ENCODE peak calls at places on chromosomes 16 and 17, in ten cellular contexts. One of them, this sample, is unnamed.

GRCh38 chr16:27364493-27365141 is 37.4 kb upstream of the IL21R start:
- DNase-seq in Panc1: no peak
- DNase-seq in colonic mucosa: peak; percentile 70
- DNase-seq in cardiac muscle cell: no peak
- DNase-seq in pancreas: peak; percentile 73
- DNase-seq in transverse colon: peak; percentile 42
- DNase-seq in neural progenitor cell: no peak
- DNase-seq in heart left ventricle: no peak
- DNase-seq in lower lobe of right lung: no peak
- DNase-seq in GM12878: no peak
- DNase-seq in this sample: peak; percentile 67

GRCh38 chr17:334974-335481 is 17.6 kb downstream of the RPH3AL start:
- DNase-seq in neural progenitor cell: no peak
- DNase-seq in lower lobe of right lung: no peak
- DNase-seq in heart left ventricle: peak; percentile 17
- DNase-seq in GM12878: no peak
- DNase-seq in pancreas: peak; percentile 31
- DNase-seq in transverse colon: no peak
- DNase-seq in cardiac muscle cell: no peak
- DNase-seq in Panc1: no peak
- DNase-seq in colonic mucosa: no peak
- DNase-seq in this sample: no peak

GRCh38 chr16:4859900-4860255 is 12.6 kb downstream of the UBN1 start:
- DNase-seq in colonic mucosa: no peak
- DNase-seq in lower lobe of right lung: no peak
- DNase-seq in neural progenitor cell: no peak
- DNase-seq in heart left ventricle: no peak
- DNase-seq in GM12878: no peak
- DNase-seq in transverse colon: no peak
- DNase-seq in cardiac muscle cell: no peak
- DNase-seq in Panc1: no peak
- DNase-seq in pancreas: no peak
- DNase-seq in this sample: no peak

GRCh38 chr17:20244671-20245070 is 222.7 kb downstream of the LGALS9B start:
- DNase-seq in Panc1: no peak
- DNase-seq in lower lobe of right lung: no peak
- DNase-seq in cardiac muscle cell: no peak
- DNase-seq in GM12878: no peak
- DNase-seq in heart left ventricle: no peak
- DNase-seq in colonic mucosa: no peak
- DNase-seq in pancreas: no peak
- DNase-seq in neural progenitor cell: no peak
- DNase-seq in transverse colon: no peak
- DNase-seq in this sample: no peak

GRCh38 chr17:80252871-80253270 is 7.8 kb upstream of the RNF213 start:
- DNase-seq in GM12878: no peak
- DNase-seq in pancreas: peak; percentile 81
- DNase-seq in neural progenitor cell: peak; percentile 70
- DNase-seq in cardiac muscle cell: peak; percentile 41
- DNase-seq in colonic mucosa: peak; percentile 82
- DNase-seq in transverse colon: peak; percentile 84
- DNase-seq in heart left ventricle: no peak
- DNase-seq in Panc1: no peak
- DNase-seq in lower lobe of right lung: peak; percentile 87
- DNase-seq in this sample: peak; percentile 71

GRCh38 chr16:10579965-10580918 is at the start of gene EMP2:
- DNase-seq in colonic mucosa: peak; percentile 88
- DNase-seq in transverse colon: peak; percentile 87
- DNase-seq in Panc1: no peak
- DNase-seq in cardiac muscle cell: peak; percentile 92
- DNase-seq in lower lobe of right lung: peak; percentile 87
- DNase-seq in GM12878: no peak
- DNase-seq in neural progenitor cell: peak; percentile 93
- DNase-seq in heart left ventricle: peak; percentile 90
- DNase-seq in pancreas: peak; percentile 64
- DNase-seq in this sample: peak; percentile 79

GRCh38 chr17:80817861-80818260 is 173.8 kb upstream of the CHMP6 start:
- DNase-seq in neural progenitor cell: no peak
- DNase-seq in cardiac muscle cell: no peak
- DNase-seq in GM12878: no peak
- DNase-seq in transverse colon: no peak
- DNase-seq in Panc1: no peak
- DNase-seq in pancreas: no peak
- DNase-seq in heart left ventricle: no peak
- DNase-seq in lower lobe of right lung: peak; percentile 21
- DNase-seq in colonic mucosa: no peak
- DNase-seq in this sample: no peak

GRCh38 chr16:4664538-4665418 is 28.6 kb upstream of the NUDT16L1 start:
- DNase-seq in pancreas: no peak
- DNase-seq in lower lobe of right lung: peak; percentile 78
- DNase-seq in heart left ventricle: no peak
- DNase-seq in cardiac muscle cell: no peak
- DNase-seq in neural progenitor cell: no peak
- DNase-seq in colonic mucosa: peak; percentile 87
- DNase-seq in Panc1: no peak
- DNase-seq in GM12878: no peak
- DNase-seq in transverse colon: peak; percentile 73
- DNase-seq in this sample: no peak

GRCh38 chr16:85185701-85186100 is 73.4 kb upstream of the CIBAR2 start:
- DNase-seq in cardiac muscle cell: no peak
- DNase-seq in colonic mucosa: no peak
- DNase-seq in transverse colon: no peak
- DNase-seq in lower lobe of right lung: no peak
- DNase-seq in heart left ventricle: no peak
- DNase-seq in Panc1: no peak
- DNase-seq in neural progenitor cell: no peak
- DNase-seq in GM12878: no peak
- DNase-seq in pancreas: no peak
- DNase-seq in this sample: no peak

GRCh38 chr16:24758986-24759385 is 29.5 kb downstream of the TNRC6A start:
- DNase-seq in transverse colon: no peak
- DNase-seq in colonic mucosa: no peak
- DNase-seq in neural progenitor cell: no peak
- DNase-seq in cardiac muscle cell: no peak
- DNase-seq in Panc1: no peak
- DNase-seq in lower lobe of right lung: no peak
- DNase-seq in heart left ventricle: no peak
- DNase-seq in GM12878: no peak
- DNase-seq in pancreas: no peak
- DNase-seq in this sample: no peak

GRCh38 chr16:69798466-69798865 is 36.3 kb downstream of the WWP2 start:
- DNase-seq in pancreas: no peak
- DNase-seq in transverse colon: no peak
- DNase-seq in lower lobe of right lung: no peak
- DNase-seq in neural progenitor cell: peak; percentile 16
- DNase-seq in cardiac muscle cell: peak; percentile 46
- DNase-seq in colonic mucosa: no peak
- DNase-seq in Panc1: no peak
- DNase-seq in GM12878: no peak
- DNase-seq in heart left ventricle: no peak
- DNase-seq in this sample: no peak

GRCh38 chr17:49290690-49291326 is 60.2 kb upstream of the PHOSPHO1 start:
- DNase-seq in lower lobe of right lung: no peak
- DNase-seq in heart left ventricle: no peak
- DNase-seq in Panc1: peak; percentile 12
- DNase-seq in pancreas: no peak
- DNase-seq in transverse colon: no peak
- DNase-seq in cardiac muscle cell: peak; percentile 28
- DNase-seq in colonic mucosa: peak; percentile 34
- DNase-seq in neural progenitor cell: peak; percentile 34
- DNase-seq in GM12878: no peak
- DNase-seq in this sample: no peak

GRCh38 chr16:67053767-67054334 is 24.9 kb downstream of the CBFB start:
- DNase-seq in colonic mucosa: no peak
- DNase-seq in heart left ventricle: no peak
- DNase-seq in transverse colon: no peak
- DNase-seq in pancreas: no peak
- DNase-seq in lower lobe of right lung: no peak
- DNase-seq in GM12878: no peak
- DNase-seq in cardiac muscle cell: no peak
- DNase-seq in Panc1: no peak
- DNase-seq in neural progenitor cell: no peak
- DNase-seq in this sample: no peak

GRCh38 chr17:16371742-16372141 is 9.1 kb upstream of the UBB start:
- DNase-seq in colonic mucosa: no peak
- DNase-seq in heart left ventricle: no peak
- DNase-seq in neural progenitor cell: no peak
- DNase-seq in lower lobe of right lung: no peak
- DNase-seq in transverse colon: no peak
- DNase-seq in Panc1: no peak
- DNase-seq in pancreas: no peak
- DNase-seq in cardiac muscle cell: no peak
- DNase-seq in GM12878: no peak
- DNase-seq in this sample: no peak

GRCh38 chr16:66020061-66020460 is 346.4 kb upstream of the CDH5 start:
- DNase-seq in colonic mucosa: no peak
- DNase-seq in pancreas: no peak
- DNase-seq in heart left ventricle: no peak
- DNase-seq in GM12878: no peak
- DNase-seq in cardiac muscle cell: no peak
- DNase-seq in lower lobe of right lung: no peak
- DNase-seq in transverse colon: no peak
- DNase-seq in neural progenitor cell: no peak
- DNase-seq in Panc1: no peak
- DNase-seq in this sample: no peak

GRCh38 chr17:61247438-61247837 is 152.2 kb upstream of the TBX2 start:
- DNase-seq in Panc1: no peak
- DNase-seq in pancreas: no peak
- DNase-seq in neural progenitor cell: no peak
- DNase-seq in heart left ventricle: peak; percentile 25
- DNase-seq in lower lobe of right lung: no peak
- DNase-seq in colonic mucosa: no peak
- DNase-seq in GM12878: no peak
- DNase-seq in cardiac muscle cell: no peak
- DNase-seq in transverse colon: no peak
- DNase-seq in this sample: no peak

GRCh38 chr16:75231570-75231969 is 12.8 kb downstream of the CTRB1 start:
- DNase-seq in cardiac muscle cell: no peak
- DNase-seq in colonic mucosa: no peak
- DNase-seq in lower lobe of right lung: no peak
- DNase-seq in pancreas: peak; percentile 37
- DNase-seq in transverse colon: no peak
- DNase-seq in neural progenitor cell: no peak
- DNase-seq in heart left ventricle: no peak
- DNase-seq in Panc1: no peak
- DNase-seq in GM12878: no peak
- DNase-seq in this sample: no peak
- H3K4me1 ChIP-seq in cardiac muscle cell: no peaks in the 10 kb centered on the region
- H3K4me1 ChIP-seq in colonic mucosa: no peaks in the 10 kb centered on the region
- H3K4me1 ChIP-seq in lower lobe of right lung: peaks cover 16% of the 10 kb centered on the region
- H3K4me1 ChIP-seq in pancreas: no peaks in the 10 kb centered on the region
- H3K4me1 ChIP-seq in transverse colon: peaks cover 6% of the 10 kb centered on the region
- H3K4me1 ChIP-seq in neural progenitor cell: no peaks in the 10 kb centered on the region
- H3K4me1 ChIP-seq in heart left ventricle: peaks cover 28% of the 10 kb centered on the region
- H3K4me1 ChIP-seq in Panc1: peaks cover 10% of the 10 kb centered on the region
- H3K4me1 ChIP-seq in GM12878: no peaks in the 10 kb centered on the region
- H3K4me1 ChIP-seq in this sample: peaks cover 5% of the 10 kb centered on the region

GRCh38 chr17:75205793-75206163 is 299 bp downstream of the NUP85 start:
- DNase-seq in lower lobe of right lung: no peak
- DNase-seq in Panc1: no peak
- DNase-seq in neural progenitor cell: no peak
- DNase-seq in colonic mucosa: no peak
- DNase-seq in transverse colon: no peak
- DNase-seq in pancreas: no peak
- DNase-seq in GM12878: no peak
- DNase-seq in heart left ventricle: no peak
- DNase-seq in cardiac muscle cell: no peak
- DNase-seq in this sample: no peak
- TF ChIP-seq CTCF in lower lobe of right lung: no peak
- TF ChIP-seq CTCF in Panc1: no peak
- TF ChIP-seq CTCF in neural progenitor cell: peak; percentile 32
- TF ChIP-seq CTCF in colonic mucosa: no peak
- TF ChIP-seq CTCF in transverse colon: no peak
- TF ChIP-seq CTCF in pancreas: no peak
- TF ChIP-seq CTCF in GM12878: no peak
- TF ChIP-seq CTCF in heart left ventricle: no peak
- TF ChIP-seq CTCF in cardiac muscle cell: no peak
- TF ChIP-seq CTCF in this sample: no peak

DNA sequence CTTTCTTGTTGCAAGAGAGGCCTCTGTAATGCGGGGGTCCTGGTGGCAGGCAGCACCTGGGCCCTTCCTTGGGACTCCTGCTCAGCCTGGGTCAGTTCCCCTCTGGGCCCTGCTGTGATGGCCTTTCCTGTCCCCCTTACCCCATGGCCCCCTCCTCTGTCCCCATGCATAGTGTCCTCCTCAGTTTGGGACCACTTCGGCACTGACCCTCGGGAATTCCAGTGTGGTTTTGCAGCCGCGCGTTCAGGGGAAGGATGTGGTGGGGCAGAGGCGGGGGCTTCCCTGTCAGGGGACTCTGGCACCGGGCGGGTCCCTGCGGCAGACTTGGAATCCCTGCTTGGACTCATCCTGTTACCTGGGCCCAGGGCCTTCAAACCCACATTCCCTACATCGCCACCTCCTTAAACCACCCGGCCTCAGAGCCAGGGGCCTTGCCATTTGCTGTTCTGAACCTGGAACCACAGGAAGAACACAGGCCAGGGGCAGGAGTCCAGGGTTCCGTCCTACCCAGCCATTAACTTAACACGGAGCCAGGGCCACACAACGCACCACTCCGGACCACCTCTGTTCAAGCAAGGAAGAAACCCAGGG is 31.4 kb upstream of the EIF1 start:
- DNase-seq in pancreas: no peak
- DNase-seq in lower lobe of right lung: no peak
- DNase-seq in heart left ventricle: no peak
- DNase-seq in colonic mucosa: no peak
- DNase-seq in cardiac muscle cell: no peak
- DNase-seq in GM12878: no peak
- DNase-seq in Panc1: no peak
- DNase-seq in transverse colon: no peak
- DNase-seq in neural progenitor cell: no peak
- DNase-seq in this sample: no peak
- H3K27me3 ChIP-seq in pancreas: no peaks in the 10 kb centered on the region
- H3K27me3 ChIP-seq in lower lobe of right lung: no peaks in the 10 kb centered on the region
- H3K27me3 ChIP-seq in heart left ventricle: no peaks in the 10 kb centered on the region
- H3K27me3 ChIP-seq in colonic mucosa: no peaks in the 10 kb centered on the region
- H3K27me3 ChIP-seq in cardiac muscle cell: no peaks in the 10 kb centered on the region
- H3K27me3 ChIP-seq in GM12878: no peaks in the 10 kb centered on the region
- H3K27me3 ChIP-seq in Panc1: no peaks in the 10 kb centered on the region
- H3K27me3 ChIP-seq in transverse colon: no peaks in the 10 kb centered on the region
- H3K27me3 ChIP-seq in neural progenitor cell: no peaks in the 10 kb centered on the region
- H3K27me3 ChIP-seq in this sample: no peaks in the 10 kb centered on the region

DNA sequence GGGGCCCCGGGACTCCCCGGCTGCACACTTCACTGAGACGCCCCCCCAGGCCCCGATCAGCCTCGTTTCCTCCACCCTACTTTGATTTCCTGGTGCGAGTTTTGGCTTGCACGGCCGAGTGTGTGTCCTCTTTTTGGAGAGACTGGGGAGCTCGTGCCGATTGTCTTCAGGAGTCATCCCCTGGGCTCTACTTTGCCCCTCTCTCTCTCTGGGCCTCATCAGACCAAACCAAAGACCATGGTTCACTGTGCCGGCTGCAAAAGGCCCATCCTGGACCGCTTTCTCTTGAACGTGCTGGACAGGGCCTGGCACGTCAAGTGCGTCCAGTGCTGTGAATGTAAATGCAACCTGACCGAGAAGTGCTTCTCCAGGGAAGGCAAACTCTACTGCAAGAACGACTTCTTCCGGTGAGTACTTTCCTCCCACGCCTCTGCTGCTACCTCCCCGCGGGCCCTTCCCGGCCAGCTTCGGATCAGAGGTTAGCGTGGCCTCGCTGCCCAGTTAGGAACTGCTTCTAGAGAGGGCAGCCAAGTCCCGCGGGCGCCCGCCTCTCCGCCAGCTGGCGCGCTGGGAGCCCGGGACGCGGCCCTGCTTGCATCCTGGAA is 788 bp downstream of the LHX1 start:
- DNase-seq in lower lobe of right lung: no peak
- DNase-seq in pancreas: no peak
- DNase-seq in colonic mucosa: no peak
- DNase-seq in GM12878: no peak
- DNase-seq in Panc1: no peak
- DNase-seq in neural progenitor cell: peak; percentile 76
- DNase-seq in heart left ventricle: no peak
- DNase-seq in cardiac muscle cell: peak; percentile 78
- DNase-seq in transverse colon: no peak
- DNase-seq in this sample: no peak
- H3K4me1 ChIP-seq in lower lobe of right lung: peaks cover 73% of the 10 kb centered on the region
- H3K4me1 ChIP-seq in pancreas: peaks cover 8% of the 10 kb centered on the region
- H3K4me1 ChIP-seq in colonic mucosa: peaks cover 43% of the 10 kb centered on the region
- H3K4me1 ChIP-seq in GM12878: no peaks in the 10 kb centered on the region
- H3K4me1 ChIP-seq in Panc1: peaks cover 3% of the 10 kb centered on the region
- H3K4me1 ChIP-seq in neural progenitor cell: peaks cover 51% of the 10 kb centered on the region
- H3K4me1 ChIP-seq in heart left ventricle: peaks cover 73% of the 10 kb centered on the region
- H3K4me1 ChIP-seq in cardiac muscle cell: peaks cover 24% of the 10 kb centered on the region
- H3K4me1 ChIP-seq in transverse colon: peaks cover 62% of the 10 kb centered on the region
- H3K4me1 ChIP-seq in this sample: no peaks in the 10 kb centered on the region

This sample was measured in prostate gland.